ENCODE peak calls at places on chromosome 11, in five cellular contexts. Y, J, N, A and C are unnamed samples.
A peak's percentile ranks its signal among the peaks of the same experiment; 100 is the strongest.

GRCh38 chr11:122626266-122626665 is 29.3 kb upstream of the UBASH3B start:
- DNase-seq in Y (no peak), N (no peak), A (no peak), J (no peak), C (no peak)

GRCh38 chr11:134691474-134691873 is 279.4 kb upstream of the B3GAT1 start:
- DNase-seq in N (no peak), A (no peak), J (no peak), Y (no peak), C (no peak)

GRCh38 chr11:84671325-84672019 is 955.7 kb downstream of the DLG2 start:
- DNase-seq in J (no peak), N (no peak), Y (no peak), A (no peak), C (no peak)

GRCh38 chr11:78453140-78453935 is 35.7 kb upstream of the GAB2 start:
- DNase-seq in J (no peak), N (no peak), A (no peak), Y (no peak), C (no peak)

GRCh38 chr11:87851234-87851633 is 324.0 kb downstream of the RAB38 start:
- DNase-seq in A (no peak), N (no peak), Y (no peak), J (no peak), C (no peak)

GRCh38 chr11:40186401-40187091 is 1272.9 kb downstream of the LRRC4C start:
- DNase-seq in N (peak; percentile 41), A (no peak), Y (peak; percentile 14), J (no peak), C (no peak)

GRCh38 chr11:61709572-61709971 is 29.4 kb downstream of the DAGLA start:
- DNase-seq in N (no peak), A (no peak), J (no peak), Y (no peak), C (no peak)

GRCh38 chr11:115887316-115887715 is 383.1 kb upstream of the CADM1 start:
- DNase-seq in N (no peak), A (no peak), Y (no peak), J (no peak), C (no peak)

GRCh38 chr11:27353593-27354358 is 9.2 kb downstream of the CCDC34 start:
- DNase-seq in N (no peak), A (no peak), J (no peak), Y (no peak), C (no peak)

GRCh38 chr11:17224727-17225126 is 16.9 kb upstream of the PIK3C2A start:
- DNase-seq in Y (no peak), A (no peak), N (no peak), J (no peak), C (no peak)

GRCh38 chr11:12410006-12410728 is 32.8 kb downstream of the PARVA start:
- DNase-seq in A (no peak), N (peak; percentile 30), Y (no peak), J (no peak), C (no peak)

GRCh38 chr11:130400793-130401483 is 27.5 kb downstream of the ADAMTS8 start:
- DNase-seq in J (no peak), A (no peak), Y (no peak), N (no peak), C (no peak)

GRCh38 chr11:28529540-28530410 is 421.6 kb downstream of the METTL15 start:
- DNase-seq in J (peak; percentile 9), Y (peak; percentile 50), N (peak; percentile 32), A (no peak), C (peak; percentile 12)

GRCh38 chr11:117010808-117011540 is 87.3 kb downstream of the SIK3 start:
- DNase-seq in Y (no peak), N (no peak), J (no peak), A (no peak), C (no peak)

GRCh38 chr11:78773077-78773476 is 198.4 kb upstream of the NARS2 start:
- DNase-seq in A (no peak), J (no peak), Y (no peak), N (no peak), C (no peak)

GRCh38 chr11:97965849-97966646 is 1054.7 kb upstream of the CNTN5 start:
- DNase-seq in N (no peak), A (no peak), Y (no peak), J (no peak), C (no peak)

GRCh38 chr11:132648841-132649240 is 883.5 kb downstream of the OPCML start:
- DNase-seq in A (no peak), Y (no peak), N (no peak), J (no peak), C (no peak)

GRCh38 chr11:16280256-16280682 is 76.1 kb downstream of the SOX6 start:
- DNase-seq in A (no peak), N (no peak), J (peak; percentile 61), Y (no peak), C (no peak)

GRCh38 chr11:114291847-114292680 is 4.1 kb upstream of the NNMT start:
- DNase-seq in N (no peak), J (no peak), A (no peak), Y (no peak), C (no peak)

GRCh38 chr11:113613619-113614018 is 92.5 kb downstream of the TMPRSS5 start:
- DNase-seq in J (peak; percentile 37), Y (no peak), N (no peak), A (no peak), C (no peak)

GRCh38 chr11:9001736-9002135 is 2.1 kb downstream of the NRIP3 start:
- DNase-seq in N (no peak), J (peak; percentile 50), A (no peak), Y (no peak), C (no peak)

GRCh38 chr11:108906329-108906728 is 241.5 kb downstream of the DDX10 start:
- DNase-seq in A (no peak), N (peak; percentile 55), J (no peak), Y (peak; percentile 34), C (no peak)

GRCh38 chr11:123434911-123435310 is 4.8 kb downstream of the GRAMD1B start:
- DNase-seq in N (no peak), A (no peak), J (no peak), Y (no peak), C (no peak)

GRCh38 chr11:94774345-94774744 is 6.2 kb downstream of the AMOTL1 start:
- DNase-seq in Y (no peak), N (no peak), A (no peak), J (no peak), C (no peak)

GRCh38 chr11:104254347-104254746 is 90.4 kb upstream of the PDGFD start:
- DNase-seq in A (no peak), J (peak; percentile 17), N (peak; percentile 7), Y (peak; percentile 24), C (peak; percentile 38)

GRCh38 chr11:32154275-32154674 is 63.4 kb downstream of the RCN1 start:
- DNase-seq in Y (no peak), A (peak; percentile 62), J (no peak), N (no peak), C (no peak)

GRCh38 chr11:113781682-113782081 is 2.1 kb downstream of the CLDN25 start:
- DNase-seq in J (no peak), A (no peak), Y (no peak), N (no peak), C (no peak)

GRCh38 chr11:130915556-130916237 is 582 bp downstream of the SNX19 start:
- DNase-seq in A (no peak), Y (no peak), J (no peak), N (peak; percentile 30), C (no peak)

GRCh38 chr11:91156041-91156440 is 933.2 kb upstream of the CHORDC1 start:
- DNase-seq in N (no peak), A (no peak), Y (no peak), J (no peak), C (no peak)

GRCh38 chr11:86551286-86551685 is 121.1 kb downstream of the ME3 start:
- DNase-seq in N (no peak), J (peak; percentile 20), A (peak; percentile 1), Y (peak; percentile 53), C (no peak)

GRCh38 chr11:106471273-106471672 is 393.8 kb downstream of the AASDHPPT start:
- DNase-seq in A (no peak), J (no peak), N (no peak), Y (no peak), C (no peak)

GRCh38 chr11:77193167-77193566 is 65.1 kb downstream of the MYO7A start:
- DNase-seq in A (no peak), J (no peak), Y (no peak), N (no peak), C (no peak)

GRCh38 chr11:69035959-69036340 is 12.8 kb upstream of the TPCN2 start:
- DNase-seq in N (no peak), A (no peak), J (no peak), Y (no peak), C (no peak)

GRCh38 chr11:79182794-79183193 is 258.0 kb downstream of the TENM4 start:
- DNase-seq in N (no peak), A (no peak), J (no peak), Y (no peak), C (no peak)

GRCh38 chr11:7495997-7496545 is 10.8 kb downstream of the OLFML1 start:
- DNase-seq in N (no peak), J (no peak), Y (no peak), A (peak; percentile 47), C (no peak)
- TF ChIP-seq FOXM1 in N (no peak), J (no peak), Y (no peak), A (no peak), C (no peak)

GRCh38 chr11:60457576-60457975 is 1.9 kb downstream of the MS4A1 start:
- DNase-seq in J (no peak), A (peak; percentile 83), Y (no peak), N (no peak), C (no peak)
- TF ChIP-seq FOXM1 in J (no peak), A (peak; percentile 42), Y (no peak), N (no peak), C (no peak)

DNA sequence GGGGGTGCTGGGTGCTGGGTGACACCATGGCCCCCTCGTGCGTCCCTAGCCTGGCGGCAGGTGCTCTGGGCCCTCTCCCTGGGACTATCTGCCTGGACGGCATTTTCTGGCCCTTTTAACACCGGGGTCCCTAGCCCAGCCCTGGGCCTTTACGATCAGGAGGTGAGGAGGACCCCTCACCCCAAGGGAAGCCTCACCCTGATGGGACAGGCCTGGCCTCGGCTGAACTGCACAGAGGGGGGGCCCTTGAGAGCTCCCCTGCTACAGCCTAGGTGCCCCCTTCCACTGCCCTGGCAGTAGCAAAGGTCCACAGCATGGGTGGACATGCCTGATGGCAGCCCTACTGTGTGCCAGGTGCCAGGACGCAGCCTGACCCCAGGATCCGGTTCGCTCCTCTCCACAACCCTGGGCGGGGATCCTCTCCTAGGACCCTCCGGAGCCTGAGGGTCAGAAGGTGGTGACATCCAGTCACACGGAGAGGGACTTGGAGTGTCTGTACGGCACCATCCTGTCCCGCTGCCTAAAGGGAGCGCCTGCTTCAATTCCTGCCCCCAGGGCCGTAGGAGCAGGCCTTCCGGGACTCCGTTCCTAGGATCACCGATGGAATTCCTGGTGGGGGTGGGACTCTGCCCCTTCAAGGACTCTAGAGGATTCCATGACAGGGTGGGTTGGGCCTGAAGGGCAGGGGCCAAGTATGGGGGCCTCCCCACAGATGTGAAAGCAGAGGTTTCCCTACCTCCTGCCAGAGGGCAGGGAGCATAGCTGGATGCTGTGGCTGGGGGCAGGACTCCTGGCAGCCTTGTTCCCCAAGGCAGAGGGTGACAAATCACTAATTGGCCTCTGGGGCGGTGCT is 33.0 kb upstream of the TH start:
- DNase-seq in J (no peak), N (peak; percentile 33), A (no peak), Y (peak; percentile 20), C (no peak)
- TF ChIP-seq FOXM1 in J (no peak), N (no peak), A (no peak), Y (no peak), C (no peak)

DNA sequence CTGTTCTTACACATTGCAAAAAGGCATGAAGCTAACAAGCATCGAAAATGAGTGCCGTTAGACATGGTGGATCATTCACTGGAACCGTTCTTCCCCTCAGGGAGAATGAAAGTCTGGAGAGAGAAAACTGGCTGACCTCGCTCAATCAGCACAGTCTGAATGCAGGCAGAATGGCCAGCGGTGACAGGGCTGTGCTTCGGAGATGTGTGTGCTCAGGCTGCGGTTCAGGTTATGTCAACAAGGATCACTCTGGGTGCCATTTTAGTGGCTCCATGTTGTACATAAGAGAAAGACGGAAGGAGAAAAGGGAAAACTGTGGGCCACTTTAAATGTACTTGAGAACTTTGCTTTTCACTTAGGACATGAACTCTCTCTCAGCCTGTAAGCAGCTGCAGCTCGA is 749.8 kb upstream of the ARHGAP42 start:
- DNase-seq in N (no peak), Y (no peak), J (no peak), A (no peak), C (no peak)
- TF ChIP-seq FOXM1 in N (no peak), Y (no peak), J (no peak), A (no peak), C (no peak)